ENCODE peak calls at places on chromosomes 5 and 9, in four cellular contexts. One of them, this sample, is unnamed.

GRCh38 chr5:42517164-42517563 is 93.9 kb downstream of the GHR start:
- DNase-seq in HepG2: no peak
- DNase-seq in GM12878: no peak
- DNase-seq in K562: no peak
- DNase-seq in this sample: no peak

GRCh38 chr5:114435220-114435481 is 73.3 kb downstream of the KCNN2 start:
- DNase-seq in HepG2: no peak
- DNase-seq in GM12878: no peak
- DNase-seq in K562: no peak
- DNase-seq in this sample: no peak

GRCh38 chr9:3647652-3648051 is 121.9 kb upstream of the RFX3 start:
- DNase-seq in HepG2: no peak
- DNase-seq in GM12878: no peak
- DNase-seq in K562: no peak
- DNase-seq in this sample: no peak

GRCh38 chr5:34496258-34496657 is 159.9 kb upstream of the RAI14 start:
- DNase-seq in HepG2: no peak
- DNase-seq in GM12878: no peak
- DNase-seq in K562: no peak
- DNase-seq in this sample: no peak

GRCh38 chr5:63837437-63837836 is 124.8 kb downstream of the HTR1A start:
- DNase-seq in HepG2: no peak
- DNase-seq in GM12878: no peak
- DNase-seq in K562: no peak
- DNase-seq in this sample: no peak

GRCh38 chr5:150022163-150022540 is 21.6 kb downstream of the HMGXB3 start:
- DNase-seq in HepG2: no peak
- DNase-seq in GM12878: no peak
- DNase-seq in K562: no peak
- DNase-seq in this sample: no peak

GRCh38 chr9:114898741-114899140 is 31.6 kb downstream of the TNFSF8 start:
- DNase-seq in HepG2: no peak
- DNase-seq in GM12878: no peak
- DNase-seq in K562: no peak
- DNase-seq in this sample: no peak

GRCh38 chr9:20095430-20096092 is 306.7 kb upstream of the SLC24A2 start:
- DNase-seq in HepG2: no peak
- DNase-seq in GM12878: no peak
- DNase-seq in K562: no peak
- DNase-seq in this sample: no peak

GRCh38 chr5:126020770-126021169 is 402.4 kb upstream of the GRAMD2B start:
- DNase-seq in HepG2: no peak
- DNase-seq in GM12878: no peak
- DNase-seq in K562: no peak
- DNase-seq in this sample: no peak

GRCh38 chr9:23117621-23118020 is 671.0 kb downstream of the DMRTA1 start:
- DNase-seq in HepG2: no peak
- DNase-seq in GM12878: no peak
- DNase-seq in K562: no peak
- DNase-seq in this sample: no peak

GRCh38 chr9:76323481-76323880 is 70.7 kb downstream of the RFK start:
- DNase-seq in HepG2: no peak
- DNase-seq in GM12878: no peak
- DNase-seq in K562: no peak
- DNase-seq in this sample: no peak

GRCh38 chr9:131433302-131433854 is 39.5 kb downstream of the PRRC2B start:
- DNase-seq in HepG2: no peak
- DNase-seq in GM12878: no peak
- DNase-seq in K562: no peak
- DNase-seq in this sample: no peak

GRCh38 chr9:3012245-3012644 is 168.3 kb upstream of the PUM3 start:
- DNase-seq in HepG2: no peak
- DNase-seq in GM12878: no peak
- DNase-seq in K562: no peak
- DNase-seq in this sample: no peak

GRCh38 chr5:169627551-169627950 is 9.5 kb upstream of the DOCK2 start:
- DNase-seq in HepG2: no peak
- DNase-seq in GM12878: no peak
- DNase-seq in K562: no peak
- DNase-seq in this sample: no peak

GRCh38 chr5:9761706-9762105 is 131.6 kb upstream of the TAS2R1 start:
- DNase-seq in HepG2: no peak
- DNase-seq in GM12878: no peak
- DNase-seq in K562: no peak
- DNase-seq in this sample: no peak

GRCh38 chr5:142547445-142548374 is 138.2 kb downstream of the FGF1 start:
- DNase-seq in HepG2: no peak
- DNase-seq in GM12878: no peak
- DNase-seq in K562: no peak
- DNase-seq in this sample: no peak

GRCh38 chr9:33161589-33162132 is 5.5 kb downstream of the B4GALT1 start:
- DNase-seq in HepG2: no peak
- DNase-seq in GM12878: no peak
- DNase-seq in K562: no peak
- DNase-seq in this sample: no peak

GRCh38 chr5:112921833-112922817 is at the start of gene REEP5:
- DNase-seq in HepG2: peak
- DNase-seq in GM12878: no peak
- DNase-seq in K562: peak
- DNase-seq in this sample: peak

GRCh38 chr5:80245986-80246781 is 9.7 kb downstream of the SERINC5 start:
- DNase-seq in HepG2: peak
- DNase-seq in GM12878: no peak
- DNase-seq in K562: no peak
- DNase-seq in this sample: no peak

GRCh38 chr5:80248378-80248777 is 7.5 kb downstream of the SERINC5 start:
- DNase-seq in HepG2: no peak
- DNase-seq in GM12878: no peak
- DNase-seq in K562: no peak
- DNase-seq in this sample: no peak

GRCh38 chr5:80249876-80250275 is 6.0 kb downstream of the SERINC5 start:
- DNase-seq in HepG2: no peak
- DNase-seq in GM12878: no peak
- DNase-seq in K562: no peak
- DNase-seq in this sample: no peak

GRCh38 chr5:80243567-80243966 is 12.3 kb downstream of the SERINC5 start:
- DNase-seq in HepG2: no peak
- DNase-seq in GM12878: no peak
- DNase-seq in K562: no peak
- DNase-seq in this sample: no peak

DNA sequence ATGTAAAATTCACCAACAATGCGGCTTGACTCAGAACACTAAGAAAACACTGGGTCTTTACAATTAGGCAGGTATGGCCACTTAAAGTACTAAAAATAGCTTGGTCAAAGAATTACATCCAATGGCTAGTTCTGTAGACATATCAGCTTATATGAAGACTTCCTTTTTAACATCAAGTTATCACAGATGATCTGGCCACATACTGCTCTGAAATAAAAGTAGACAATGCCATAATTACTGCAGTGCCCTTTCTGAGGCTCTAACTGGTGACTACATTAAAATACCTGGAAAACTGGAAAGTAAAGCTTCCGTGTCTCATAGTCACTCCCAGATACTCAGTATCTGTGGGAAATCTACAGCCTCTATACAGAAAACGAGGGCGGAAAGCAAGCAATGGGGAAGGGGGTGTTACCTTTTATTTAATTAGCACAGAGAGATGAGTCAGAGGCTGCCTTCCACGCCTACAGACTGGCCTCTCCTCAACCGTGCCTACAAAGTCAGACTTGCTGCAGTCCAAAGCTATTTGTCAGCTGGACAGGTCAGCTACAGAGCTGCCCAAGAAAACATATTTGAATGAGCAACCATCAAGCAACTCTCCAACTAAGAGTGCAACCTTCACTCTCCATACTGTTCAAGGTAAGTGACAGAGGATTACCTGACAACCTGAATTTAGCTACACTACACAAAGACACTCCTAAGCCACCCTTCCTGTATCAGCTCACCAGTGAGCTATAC is 8.7 kb downstream of the SERINC5 start:
- DNase-seq in HepG2: peak
- DNase-seq in GM12878: peak
- DNase-seq in K562: peak
- DNase-seq in this sample: peak
- TF ChIP-seq SP1 in HepG2: no peak
- TF ChIP-seq SP1 in GM12878: no peak
- TF ChIP-seq SP1 in K562: no peak
- TF ChIP-seq SP1 in this sample: no peak

GRCh38 chr5:6705959-6706358 is 7.3 kb upstream of the TENT4A start:
- DNase-seq in HepG2: no peak
- DNase-seq in GM12878: no peak
- DNase-seq in K562: no peak
- DNase-seq in this sample: no peak

GRCh38 chr5:6705088-6705487 is 8.1 kb upstream of the TENT4A start:
- DNase-seq in HepG2: no peak
- DNase-seq in GM12878: no peak
- DNase-seq in K562: no peak
- DNase-seq in this sample: no peak

GRCh38 chr5:6703791-6704190 is 9.4 kb upstream of the TENT4A start:
- DNase-seq in HepG2: no peak
- DNase-seq in GM12878: no peak
- DNase-seq in K562: no peak
- DNase-seq in this sample: no peak

GRCh38 chr5:6702633-6703032 is 10.6 kb upstream of the TENT4A start:
- DNase-seq in HepG2: no peak
- DNase-seq in GM12878: no peak
- DNase-seq in K562: no peak
- DNase-seq in this sample: no peak

GRCh38 chr5:6704361-6704851 is 8.8 kb upstream of the TENT4A start:
- DNase-seq in HepG2: no peak
- DNase-seq in GM12878: no peak
- DNase-seq in K562: no peak
- DNase-seq in this sample: no peak
- TF ChIP-seq TARDBP in HepG2: no peak
- TF ChIP-seq TARDBP in GM12878: no peak
- TF ChIP-seq TARDBP in K562: no peak
- TF ChIP-seq TARDBP in this sample: no peak

DNA sequence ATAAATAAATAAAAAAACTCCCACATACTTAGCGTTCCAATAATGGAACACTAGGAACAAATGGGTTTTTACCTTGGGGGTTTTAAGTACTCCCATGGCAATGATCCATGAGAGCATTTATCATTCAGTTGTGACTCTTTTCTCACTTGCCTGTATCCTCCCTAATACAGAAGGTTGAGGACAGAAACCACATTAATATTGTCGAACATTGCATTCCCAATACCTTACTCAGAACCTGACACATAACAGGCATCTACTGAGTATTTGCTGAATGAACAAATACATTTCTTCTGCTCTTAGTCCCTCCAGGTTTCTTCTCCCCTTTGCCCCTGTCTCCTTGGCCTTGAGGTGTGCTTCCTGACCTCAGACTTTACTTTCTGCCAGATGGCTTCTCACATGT is 175.9 kb downstream of the CEMIP2 start:
- DNase-seq in HepG2: no peak
- DNase-seq in GM12878: no peak
- DNase-seq in K562: no peak
- DNase-seq in this sample: no peak
- TF ChIP-seq FOXK2 in HepG2: no peak
- TF ChIP-seq FOXK2 in GM12878: no peak
- TF ChIP-seq FOXK2 in K562: no peak
- TF ChIP-seq FOXK2 in this sample: no peak

GRCh38 chr9:6644346-6645152 is 980 bp downstream of the GLDC start:
- DNase-seq in HepG2: no peak
- DNase-seq in GM12878: no peak
- DNase-seq in K562: no peak
- DNase-seq in this sample: no peak

GRCh38 chr9:6645153-6646027 is at the start of gene GLDC:
- DNase-seq in HepG2: peak
- DNase-seq in GM12878: no peak
- DNase-seq in K562: no peak
- DNase-seq in this sample: peak

GRCh38 chr9:6641561-6641960 is 4.0 kb downstream of the GLDC start:
- DNase-seq in HepG2: no peak
- DNase-seq in GM12878: no peak
- DNase-seq in K562: no peak
- DNase-seq in this sample: no peak

GRCh38 chr9:6641961-6642360 is 3.6 kb downstream of the GLDC start:
- DNase-seq in HepG2: no peak
- DNase-seq in GM12878: no peak
- DNase-seq in K562: no peak
- DNase-seq in this sample: no peak

GRCh38 chr9:6646028-6646636 is 603 bp upstream of the GLDC start:
- DNase-seq in HepG2: peak
- DNase-seq in GM12878: no peak
- DNase-seq in K562: no peak
- DNase-seq in this sample: no peak
- TF ChIP-seq SP1 in HepG2: no peak
- TF ChIP-seq SP1 in GM12878: no peak
- TF ChIP-seq SP1 in K562: no peak
- TF ChIP-seq SP1 in this sample: no peak